ENCODE peak calls at places on chromosomes 1 and 21, in five cellular contexts. M, I, O, P and D are unnamed samples.

GRCh38 chr1:109248797-109249629 is at the start of gene CELSR2:
- DNase-seq in M (peak; percentile 70), I (peak; percentile 61), O (peak; percentile 62), P (peak; percentile 71), D (peak; percentile 35)

GRCh38 chr21:31409849-31410762 is 66.0 kb upstream of the TIAM1 start:
- DNase-seq in M (no peak), I (no peak), O (no peak), P (no peak), D (no peak)

GRCh38 chr1:205274041-205274691 is 46.4 kb downstream of the TMCC2 start:
- DNase-seq in M (no peak), I (no peak), O (no peak), P (no peak), D (no peak)

GRCh38 chr21:15063081-15063820 is 1.5 kb downstream of the NRIP1 start:
- DNase-seq in M (no peak), I (no peak), O (no peak), P (peak; percentile 36), D (no peak)

GRCh38 chr1:215749423-215749822 is 182.3 kb downstream of the KCTD3 start:
- DNase-seq in M (no peak), I (no peak), O (no peak), P (peak; percentile 80), D (no peak)

GRCh38 chr1:67489643-67490042 is 59.4 kb upstream of the SERBP1 start:
- DNase-seq in M (no peak), I (no peak), O (no peak), P (no peak), D (no peak)

GRCh38 chr1:172778461-172779455 is 119.9 kb downstream of the FASLG start:
- DNase-seq in M (no peak), I (no peak), O (no peak), P (peak; percentile 22), D (no peak)

GRCh38 chr1:113990966-113991365 is 11.7 kb downstream of the OLFML3 start:
- DNase-seq in M (no peak), I (no peak), O (no peak), P (no peak), D (no peak)

GRCh38 chr1:26697978-26698849 is 2.4 kb downstream of the ARID1A start:
- DNase-seq in M (peak; percentile 40), I (no peak), O (peak; percentile 54), P (peak; percentile 98), D (peak; percentile 35)

GRCh38 chr1:162055062-162055461 is 14.4 kb upstream of the NOS1AP start:
- DNase-seq in M (no peak), I (no peak), O (no peak), P (peak; percentile 86), D (no peak)

GRCh38 chr1:112575154-112575804 is 43.7 kb downstream of the ST7L start:
- DNase-seq in M (no peak), I (no peak), O (peak; percentile 19), P (peak; percentile 97), D (no peak)

GRCh38 chr1:214318356-214318755 is 37.4 kb downstream of the SMYD2 start:
- DNase-seq in M (no peak), I (no peak), O (no peak), P (peak; percentile 49), D (no peak)

GRCh38 chr1:171137580-171137979 is 46.9 kb downstream of the FMO3 start:
- DNase-seq in M (no peak), I (no peak), O (no peak), P (no peak), D (no peak)

GRCh38 chr1:119544165-119544762 is 37.3 kb downstream of the HSD3B1 start:
- DNase-seq in M (peak; percentile 13), I (no peak), O (no peak), P (peak; percentile 2), D (no peak)

GRCh38 chr21:44874497-44875331 is 1.2 kb upstream of the PTTG1IP start:
- DNase-seq in M (peak; percentile 57), I (peak; percentile 77), O (peak; percentile 57), P (no peak), D (peak; percentile 29)

GRCh38 chr1:10419351-10419750 is 10.9 kb upstream of the CENPS start:
- DNase-seq in M (no peak), I (no peak), O (no peak), P (no peak), D (no peak)

GRCh38 chr1:51494138-51494830 is 24.8 kb downstream of the EPS15 start:
- DNase-seq in M (no peak), I (no peak), O (no peak), P (no peak), D (no peak)

GRCh38 chr1:197984273-197984672 is 67.1 kb downstream of the LHX9 start:
- DNase-seq in M (no peak), I (no peak), O (no peak), P (no peak), D (no peak)

GRCh38 chr1:54276617-54277450 is 76.9 kb downstream of the MRPL37 start:
- DNase-seq in M (no peak), I (no peak), O (no peak), P (no peak), D (no peak)
- H3K4me1 ChIP-seq in M (peaks cover 70% of the 10 kb centered on the region), I (peaks cover 47% of the 10 kb centered on the region), O (peaks cover 57% of the 10 kb centered on the region), P (peaks cover 55% of the 10 kb centered on the region), D (no peaks in the 10 kb centered on the region)

GRCh38 chr1:168803696-168804510 is 74.9 kb upstream of the DPT start:
- DNase-seq in M (peak; percentile 32), I (no peak), O (no peak), P (no peak), D (no peak)
- H3K27ac ChIP-seq in M (no peak overlapping the region), I (no peak overlapping the region), O (no peak overlapping the region), P (no peak overlapping the region), D (no peak overlapping the region)

GRCh38 chr1:8013800-8014199 is 12.3 kb downstream of the ERRFI1 start:
- DNase-seq in M (no peak), I (no peak), O (no peak), P (no peak), D (no peak)
- H3K4me1 ChIP-seq in M (peaks cover 29% of the 10 kb centered on the region), I (peaks cover 41% of the 10 kb centered on the region), O (peaks cover 26% of the 10 kb centered on the region), P (peaks cover 3% of the 10 kb centered on the region), D (no peaks in the 10 kb centered on the region)

GRCh38 chr1:168653567-168653966 is 75.4 kb downstream of the DPT start:
- DNase-seq in M (no peak), I (no peak), O (no peak), P (no peak), D (no peak)
- H3K27ac ChIP-seq in M (no peak overlapping the region), I (no peak overlapping the region), O (no peak overlapping the region), P (no peak overlapping the region), D (no peak overlapping the region)

DNA sequence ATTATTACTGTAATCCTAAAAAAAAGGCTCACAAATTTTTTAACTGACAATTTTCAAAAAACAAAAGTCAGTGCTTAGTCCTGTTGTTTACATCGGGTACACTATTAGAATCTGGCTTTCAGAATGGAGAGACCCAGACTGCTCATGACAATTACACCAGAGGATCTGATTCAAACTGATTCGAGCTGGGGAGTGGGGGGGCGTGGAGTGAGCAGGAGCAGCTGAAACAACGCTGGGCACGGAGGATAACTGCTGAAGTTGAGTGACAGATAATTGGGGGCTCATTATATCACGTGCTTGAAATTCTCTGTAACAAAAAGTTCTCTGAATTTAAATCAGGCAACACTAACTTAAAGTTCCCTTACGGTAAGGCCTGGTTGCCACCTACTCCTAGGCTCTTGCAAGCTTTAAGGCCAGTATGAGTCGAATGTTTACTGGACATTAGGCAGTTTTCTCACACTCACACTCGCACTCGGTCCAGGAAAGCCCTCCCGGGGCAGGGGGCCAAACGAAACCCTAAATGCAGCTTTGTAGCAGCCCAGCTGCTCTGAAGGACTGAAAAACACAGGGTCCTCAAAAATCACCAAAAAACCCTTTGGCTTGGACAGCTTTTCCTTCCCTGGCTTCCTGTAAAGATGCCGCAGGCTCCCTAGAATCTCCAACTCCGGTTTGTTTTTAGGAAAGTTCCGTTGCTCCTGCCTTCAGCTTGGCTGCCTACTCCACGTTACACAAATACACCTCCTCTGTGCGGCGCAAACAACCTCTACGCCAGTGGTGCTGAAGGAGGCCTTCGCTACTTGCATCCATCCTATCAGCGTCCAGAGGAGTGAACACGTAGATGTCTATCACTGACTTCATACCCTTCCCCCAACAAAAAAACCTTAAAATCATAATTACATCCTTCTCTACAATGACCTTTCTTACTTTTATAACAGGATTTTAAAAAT is 42.9 kb downstream of the CAPZB start:
- DNase-seq in M (no peak), I (no peak), O (no peak), P (peak; percentile 60), D (no peak)
- H3K4me1 ChIP-seq in M (peaks cover 48% of the 10 kb centered on the region), I (peaks cover 74% of the 10 kb centered on the region), O (peaks cover 38% of the 10 kb centered on the region), P (peaks cover 38% of the 10 kb centered on the region), D (peaks cover 34% of the 10 kb centered on the region)